ENCODE peak calls at places on chromosomes 13 and 19, in four cellular contexts. P is fibroblast of pulmonary artery, G is body of pancreas, E is omental fat pad. Q is an unnamed sample.

GRCh38 chr13:66171821-66172220 is 1058.3 kb downstream of the PCDH9 start:
- DNase-seq in G (no peak), P (no peak), E (no peak), Q (no peak)

GRCh38 chr19:33535176-33535575 is 13.6 kb upstream of the PEPD start:
- DNase-seq in E (no peak), P (peak), G (no peak), Q (no peak)

GRCh38 chr13:85582890-85583289 is 216.3 kb downstream of the SLITRK6 start:
- DNase-seq in G (no peak), P (no peak), E (no peak), Q (no peak)

GRCh38 chr19:46373573-46374359 is 26.9 kb downstream of the PPP5C start:
- DNase-seq in G (peak), E (no peak), P (peak), Q (no peak)

GRCh38 chr19:1282588-1283206 is 3.0 kb upstream of the EFNA2 start:
- DNase-seq in E (no peak), P (no peak), G (no peak), Q (no peak)

GRCh38 chr19:571127-571974 is 1.0 kb upstream of the BSG start:
- DNase-seq in P (peak), G (peak), E (no peak), Q (peak)

GRCh38 chr13:112346173-112346898 is 29.8 kb upstream of the SPACA7 start:
- DNase-seq in G (peak), P (no peak), E (no peak), Q (no peak)

GRCh38 chr13:40485611-40486517 is 180.6 kb downstream of the FOXO1 start:
- DNase-seq in G (no peak), E (no peak), P (no peak), Q (no peak)

GRCh38 chr13:51420681-51421476 is 32.0 kb downstream of the INTS6 start:
- DNase-seq in P (no peak), E (no peak), G (no peak), Q (no peak)

GRCh38 chr19:45299719-45300118 is 23.0 kb downstream of the CKM start:
- DNase-seq in G (no peak), E (no peak), P (no peak), Q (no peak)

GRCh38 chr19:43467730-43468129 is 2.3 kb upstream of the LYPD3 start:
- DNase-seq in E (no peak), G (no peak), P (peak), Q (no peak)

GRCh38 chr13:46168818-46169217 is 13.2 kb downstream of the LCP1 start:
- DNase-seq in P (no peak), G (no peak), E (no peak), Q (no peak)

GRCh38 chr13:46171223-46171622 is 10.8 kb downstream of the LCP1 start:
- DNase-seq in G (no peak), P (no peak), E (no peak), Q (no peak)

GRCh38 chr13:46170268-46170667 is 11.7 kb downstream of the LCP1 start:
- DNase-seq in P (no peak), E (no peak), G (peak), Q (no peak)

GRCh38 chr13:46171739-46172138 is 10.2 kb downstream of the LCP1 start:
- DNase-seq in E (no peak), P (no peak), G (no peak), Q (no peak)

GRCh38 chr13:46170687-46171086 is 11.3 kb downstream of the LCP1 start:
- DNase-seq in E (no peak), P (peak), G (no peak), Q (no peak)
- TF ChIP-seq CTCF in E (no peak), P (no peak), G (no peak), Q (no peak)

DNA sequence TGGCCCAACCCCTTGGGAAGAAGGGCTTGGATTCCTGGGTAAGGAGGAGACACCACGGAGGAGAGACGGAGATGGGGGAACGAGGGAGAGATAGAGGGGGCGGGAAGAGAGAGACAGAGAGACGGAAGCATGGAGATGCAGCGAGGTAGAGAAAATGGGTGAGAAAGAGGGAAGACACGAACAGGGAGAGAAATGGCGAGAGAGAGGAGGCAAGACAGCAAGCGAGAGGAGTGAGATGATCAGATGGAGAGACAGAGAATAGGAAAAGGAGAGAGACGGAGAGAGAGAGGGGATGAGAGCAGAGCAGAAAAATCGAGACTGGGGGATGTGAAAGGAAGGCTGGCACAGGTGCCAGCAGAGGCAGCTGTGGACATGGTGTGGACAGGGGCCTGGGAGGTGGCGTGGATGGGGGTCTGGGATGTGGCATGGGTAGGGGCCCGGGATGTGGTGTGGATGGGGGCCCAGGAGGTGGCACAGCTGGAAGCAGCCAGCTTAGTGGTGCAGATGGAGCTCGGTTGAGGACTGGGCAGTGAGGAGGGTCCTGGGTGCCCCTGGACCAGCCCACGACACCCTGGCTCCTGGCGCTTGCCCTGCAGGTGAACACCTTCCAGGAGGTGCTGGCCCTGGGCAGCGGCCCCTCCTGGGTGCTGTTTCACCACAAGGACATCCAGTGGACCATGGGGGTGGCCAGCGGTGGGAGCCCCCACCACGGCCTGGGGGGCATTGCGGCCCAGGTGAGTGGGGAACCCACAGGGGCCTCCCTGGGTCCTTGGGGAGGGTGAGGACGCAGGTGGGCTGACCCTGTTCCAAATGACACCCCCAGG is 33.9 kb downstream of the HPN start:
- DNase-seq in P (no peak), E (no peak), G (no peak), Q (no peak)
- TF ChIP-seq CTCF in P (no peak), E (no peak), G (no peak), Q (no peak)

DNA sequence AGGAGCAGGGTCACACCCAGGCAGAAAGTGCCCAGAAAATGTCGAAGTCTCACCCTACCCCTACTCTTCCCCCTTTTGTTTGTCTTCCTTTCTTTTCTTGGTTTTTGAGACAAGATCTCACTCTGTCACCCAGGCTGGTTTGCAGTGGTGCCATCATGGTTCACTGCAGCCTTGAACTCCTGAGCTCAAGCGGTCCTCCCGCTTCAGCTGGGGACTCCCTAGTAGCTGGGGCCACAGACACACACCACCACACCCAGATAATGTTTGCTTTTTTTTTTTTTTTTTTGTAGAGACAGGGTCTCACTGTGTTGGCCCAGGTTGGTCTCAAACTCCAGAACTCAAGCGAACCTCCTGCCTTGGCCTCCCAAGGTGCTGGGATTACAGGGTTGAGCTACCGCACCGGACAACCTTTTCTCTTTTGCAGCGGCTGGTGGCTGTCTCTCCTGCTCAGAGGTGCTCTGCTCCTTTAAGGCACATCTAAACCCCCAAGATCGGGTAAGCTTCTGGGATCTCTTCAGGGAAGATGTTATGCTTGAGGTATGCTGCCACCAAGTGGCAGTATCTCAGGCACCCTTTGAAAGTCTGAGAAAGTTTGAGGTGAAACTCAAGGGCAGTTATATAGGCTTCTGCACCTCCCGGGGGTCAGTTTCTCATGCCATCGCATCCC is 22.4 kb upstream of the EBI3 start:
- DNase-seq in P (peak), G (no peak), E (no peak), Q (no peak)
- TF ChIP-seq CTCF in P (peak), G (no peak), E (no peak), Q (no peak)

GRCh38 chr13:49098198-49098597 is 121.9 kb upstream of the MLNR start:
- DNase-seq in G (no peak), E (no peak), P (peak), Q (no peak)

GRCh38 chr13:49100637-49101570 is 119.2 kb upstream of the MLNR start:
- DNase-seq in G (no peak), E (no peak), P (no peak), Q (no peak)

GRCh38 chr13:49097374-49097773 is 121.7 kb downstream of the FNDC3A start:
- DNase-seq in G (no peak), P (peak), E (no peak), Q (no peak)

GRCh38 chr13:49099513-49099877 is 120.6 kb upstream of the MLNR start:
- DNase-seq in G (no peak), E (no peak), P (no peak), Q (no peak)

GRCh38 chr13:49098771-49099512 is 121.2 kb upstream of the MLNR start:
- DNase-seq in G (no peak), E (no peak), P (peak), Q (no peak)
- TF ChIP-seq CTCF in G (peak), E (no peak), P (peak), Q (no peak)

GRCh38 chr19:23784274-23784673 is 25.6 kb upstream of the ZNF681 start:
- DNase-seq in P (no peak), E (no peak), G (no peak), Q (no peak)

GRCh38 chr19:23785982-23786381 is 27.3 kb upstream of the ZNF681 start:
- DNase-seq in P (no peak), E (no peak), G (no peak), Q (no peak)

GRCh38 chr19:23788415-23788814 is 29.7 kb upstream of the ZNF681 start:
- DNase-seq in E (no peak), G (no peak), P (no peak), Q (no peak)

GRCh38 chr19:23789246-23789645 is 30.6 kb upstream of the ZNF681 start:
- DNase-seq in G (no peak), E (no peak), P (no peak), Q (no peak)

GRCh38 chr19:23787106-23787505 is 28.4 kb upstream of the ZNF681 start:
- DNase-seq in G (no peak), P (peak), E (no peak), Q (no peak)
- TF ChIP-seq CTCF in G (no peak), P (no peak), E (no peak), Q (no peak)

GRCh38 chr19:12202250-12202649 is 39.4 kb downstream of the ZNF136 start:
- DNase-seq in P (no peak), E (no peak), G (peak), Q (peak)
- TF ChIP-seq CTCF in P (no peak), E (no peak), G (peak), Q (no peak)

GRCh38 chr19:41226053-41226873 is 7.2 kb downstream of the AXL start:
- DNase-seq in G (peak), E (no peak), P (peak), Q (no peak)
- TF ChIP-seq CTCF in G (peak), E (no peak), P (no peak), Q (no peak)

DNA sequence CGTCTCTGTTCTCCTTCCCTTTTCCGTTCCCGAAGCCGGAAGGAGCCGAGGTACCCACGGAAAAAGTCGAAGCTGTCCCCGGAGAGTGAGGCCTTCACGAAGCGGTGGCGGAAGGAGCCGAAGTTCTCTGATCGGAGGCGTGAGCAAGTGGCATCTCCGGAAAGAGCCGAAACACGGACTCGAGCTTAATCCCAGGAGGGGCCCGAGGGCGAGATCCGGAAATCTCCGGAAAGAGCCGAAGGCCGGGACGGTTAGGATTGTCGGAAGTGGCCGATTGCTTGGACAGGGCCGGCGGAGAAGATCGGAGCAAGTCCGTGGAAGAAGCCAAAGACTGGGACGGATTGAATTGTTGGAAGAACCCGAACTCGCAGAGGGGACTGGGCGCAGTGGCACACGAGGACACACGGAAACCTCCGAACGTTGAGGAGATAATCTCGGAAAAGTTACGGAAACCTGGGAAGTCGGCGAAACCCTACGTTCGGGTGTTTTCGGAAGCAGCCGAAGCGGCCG is 457 bp upstream of the U2AF2 start:
- DNase-seq in G (peak), E (peak), P (peak), Q (no peak)
- TF ChIP-seq CTCF in G (no peak), E (no peak), P (no peak), Q (no peak)

GRCh38 chr19:13095934-13096890 is 6.4 kb downstream of the LYL1 start:
- DNase-seq in P (no peak), E (no peak), G (no peak), Q (peak)
- TF ChIP-seq CTCF in P (peak), E (no peak), G (no peak), Q (no peak)